ENCODE peak calls at places on chromosomes 16 and 17, in eight cellular contexts. One of them, this sample, is unnamed.
A peak's percentile ranks its signal among the peaks of the same experiment; 100 is the strongest.

GRCh38 chr16:61555718-61556441 is 480.4 kb downstream of the CDH8 start:
- DNase-seq in fibroblast of the aortic adventitia: no peak
- DNase-seq in activated effector memory CD4-positive, alpha-beta T cell treated with anti-CD3 and anti-CD28 coated beads, Interleukin-2, amount 50 U/mL, for 16 hours: no peak
- DNase-seq in activated naive CD4-positive, alpha-beta T cell treated with anti-CD3 and anti-CD28 coated beads, Interleukin-2, amount 50 U/mL, for 16 hours: no peak
- DNase-seq in HEK293T: no peak
- DNase-seq in M059J: no peak
- DNase-seq in SW 1271: no peak
- DNase-seq in kidney epithelial cell: no peak
- DNase-seq in this sample: no peak

GRCh38 chr16:27700596-27700995 is 150.7 kb downstream of the KATNIP start:
- DNase-seq in fibroblast of the aortic adventitia: no peak
- DNase-seq in activated effector memory CD4-positive, alpha-beta T cell treated with anti-CD3 and anti-CD28 coated beads, Interleukin-2, amount 50 U/mL, for 16 hours: no peak
- DNase-seq in activated naive CD4-positive, alpha-beta T cell treated with anti-CD3 and anti-CD28 coated beads, Interleukin-2, amount 50 U/mL, for 16 hours: no peak
- DNase-seq in HEK293T: no peak
- DNase-seq in M059J: no peak
- DNase-seq in SW 1271: no peak
- DNase-seq in kidney epithelial cell: no peak
- DNase-seq in this sample: no peak

GRCh38 chr16:75380870-75381269 is 52.4 kb downstream of the CFDP1 start:
- DNase-seq in fibroblast of the aortic adventitia: peak; percentile 47
- DNase-seq in activated effector memory CD4-positive, alpha-beta T cell treated with anti-CD3 and anti-CD28 coated beads, Interleukin-2, amount 50 U/mL, for 16 hours: no peak
- DNase-seq in activated naive CD4-positive, alpha-beta T cell treated with anti-CD3 and anti-CD28 coated beads, Interleukin-2, amount 50 U/mL, for 16 hours: no peak
- DNase-seq in HEK293T: no peak
- DNase-seq in M059J: peak; percentile 77
- DNase-seq in SW 1271: no peak
- DNase-seq in kidney epithelial cell: no peak
- DNase-seq in this sample: no peak

GRCh38 chr17:9402590-9403199 is 172.9 kb downstream of the STX8 start:
- DNase-seq in fibroblast of the aortic adventitia: peak; percentile 33
- DNase-seq in activated effector memory CD4-positive, alpha-beta T cell treated with anti-CD3 and anti-CD28 coated beads, Interleukin-2, amount 50 U/mL, for 16 hours: no peak
- DNase-seq in activated naive CD4-positive, alpha-beta T cell treated with anti-CD3 and anti-CD28 coated beads, Interleukin-2, amount 50 U/mL, for 16 hours: peak; percentile 14
- DNase-seq in HEK293T: peak; percentile 56
- DNase-seq in M059J: peak; percentile 28
- DNase-seq in SW 1271: peak; percentile 14
- DNase-seq in kidney epithelial cell: no peak
- DNase-seq in this sample: no peak

GRCh38 chr17:34009946-34010345 is 245.1 kb upstream of the CCL2 start:
- DNase-seq in fibroblast of the aortic adventitia: no peak
- DNase-seq in activated effector memory CD4-positive, alpha-beta T cell treated with anti-CD3 and anti-CD28 coated beads, Interleukin-2, amount 50 U/mL, for 16 hours: no peak
- DNase-seq in activated naive CD4-positive, alpha-beta T cell treated with anti-CD3 and anti-CD28 coated beads, Interleukin-2, amount 50 U/mL, for 16 hours: no peak
- DNase-seq in HEK293T: no peak
- DNase-seq in M059J: peak; percentile 41
- DNase-seq in SW 1271: no peak
- DNase-seq in kidney epithelial cell: no peak
- DNase-seq in this sample: no peak

GRCh38 chr17:31743767-31744166 is 115.3 kb downstream of the COPRS start:
- DNase-seq in fibroblast of the aortic adventitia: peak; percentile 70
- DNase-seq in activated effector memory CD4-positive, alpha-beta T cell treated with anti-CD3 and anti-CD28 coated beads, Interleukin-2, amount 50 U/mL, for 16 hours: no peak
- DNase-seq in activated naive CD4-positive, alpha-beta T cell treated with anti-CD3 and anti-CD28 coated beads, Interleukin-2, amount 50 U/mL, for 16 hours: no peak
- DNase-seq in HEK293T: no peak
- DNase-seq in M059J: peak; percentile 65
- DNase-seq in SW 1271: no peak
- DNase-seq in kidney epithelial cell: no peak
- DNase-seq in this sample: no peak

GRCh38 chr16:1656808-1657617 is 21.1 kb upstream of the JPT2 start:
- DNase-seq in fibroblast of the aortic adventitia: no peak
- DNase-seq in activated effector memory CD4-positive, alpha-beta T cell treated with anti-CD3 and anti-CD28 coated beads, Interleukin-2, amount 50 U/mL, for 16 hours: no peak
- DNase-seq in activated naive CD4-positive, alpha-beta T cell treated with anti-CD3 and anti-CD28 coated beads, Interleukin-2, amount 50 U/mL, for 16 hours: no peak
- DNase-seq in HEK293T: no peak
- DNase-seq in M059J: no peak
- DNase-seq in SW 1271: no peak
- DNase-seq in kidney epithelial cell: no peak
- DNase-seq in this sample: no peak

GRCh38 chr16:4693956-4694663 is 748 bp downstream of the NUDT16L1 start:
- DNase-seq in fibroblast of the aortic adventitia: peak; percentile 46
- DNase-seq in activated effector memory CD4-positive, alpha-beta T cell treated with anti-CD3 and anti-CD28 coated beads, Interleukin-2, amount 50 U/mL, for 16 hours: peak; percentile 84
- DNase-seq in activated naive CD4-positive, alpha-beta T cell treated with anti-CD3 and anti-CD28 coated beads, Interleukin-2, amount 50 U/mL, for 16 hours: peak; percentile 56
- DNase-seq in HEK293T: peak; percentile 46
- DNase-seq in M059J: peak; percentile 36
- DNase-seq in SW 1271: no peak
- DNase-seq in kidney epithelial cell: no peak
- DNase-seq in this sample: no peak

GRCh38 chr17:81388091-81388611 is 7.1 kb upstream of the BAHCC1 start:
- DNase-seq in fibroblast of the aortic adventitia: no peak
- DNase-seq in activated effector memory CD4-positive, alpha-beta T cell treated with anti-CD3 and anti-CD28 coated beads, Interleukin-2, amount 50 U/mL, for 16 hours: no peak
- DNase-seq in activated naive CD4-positive, alpha-beta T cell treated with anti-CD3 and anti-CD28 coated beads, Interleukin-2, amount 50 U/mL, for 16 hours: no peak
- DNase-seq in HEK293T: no peak
- DNase-seq in M059J: no peak
- DNase-seq in SW 1271: no peak
- DNase-seq in kidney epithelial cell: no peak
- DNase-seq in this sample: no peak

GRCh38 chr16:23020084-23020483 is 129.2 kb downstream of the USP31 start:
- DNase-seq in fibroblast of the aortic adventitia: no peak
- DNase-seq in activated effector memory CD4-positive, alpha-beta T cell treated with anti-CD3 and anti-CD28 coated beads, Interleukin-2, amount 50 U/mL, for 16 hours: no peak
- DNase-seq in activated naive CD4-positive, alpha-beta T cell treated with anti-CD3 and anti-CD28 coated beads, Interleukin-2, amount 50 U/mL, for 16 hours: no peak
- DNase-seq in HEK293T: no peak
- DNase-seq in M059J: peak; percentile 3
- DNase-seq in SW 1271: no peak
- DNase-seq in kidney epithelial cell: no peak
- DNase-seq in this sample: no peak

GRCh38 chr17:68740555-68741447 is 139.6 kb upstream of the FAM20A start:
- DNase-seq in fibroblast of the aortic adventitia: no peak
- DNase-seq in activated effector memory CD4-positive, alpha-beta T cell treated with anti-CD3 and anti-CD28 coated beads, Interleukin-2, amount 50 U/mL, for 16 hours: no peak
- DNase-seq in activated naive CD4-positive, alpha-beta T cell treated with anti-CD3 and anti-CD28 coated beads, Interleukin-2, amount 50 U/mL, for 16 hours: no peak
- DNase-seq in HEK293T: peak; percentile 51
- DNase-seq in M059J: no peak
- DNase-seq in SW 1271: peak; percentile 3
- DNase-seq in kidney epithelial cell: no peak
- DNase-seq in this sample: no peak

GRCh38 chr17:8080208-8080798 is 7.2 kb downstream of the ALOX12B start:
- DNase-seq in fibroblast of the aortic adventitia: peak; percentile 9
- DNase-seq in activated effector memory CD4-positive, alpha-beta T cell treated with anti-CD3 and anti-CD28 coated beads, Interleukin-2, amount 50 U/mL, for 16 hours: no peak
- DNase-seq in activated naive CD4-positive, alpha-beta T cell treated with anti-CD3 and anti-CD28 coated beads, Interleukin-2, amount 50 U/mL, for 16 hours: no peak
- DNase-seq in HEK293T: no peak
- DNase-seq in M059J: no peak
- DNase-seq in SW 1271: no peak
- DNase-seq in kidney epithelial cell: no peak
- DNase-seq in this sample: no peak

GRCh38 chr17:33049781-33050414 is 58.3 kb downstream of the SPACA3 start:
- DNase-seq in fibroblast of the aortic adventitia: peak; percentile 60
- DNase-seq in activated effector memory CD4-positive, alpha-beta T cell treated with anti-CD3 and anti-CD28 coated beads, Interleukin-2, amount 50 U/mL, for 16 hours: peak; percentile 78
- DNase-seq in activated naive CD4-positive, alpha-beta T cell treated with anti-CD3 and anti-CD28 coated beads, Interleukin-2, amount 50 U/mL, for 16 hours: peak; percentile 22
- DNase-seq in HEK293T: peak; percentile 58
- DNase-seq in M059J: peak; percentile 39
- DNase-seq in SW 1271: peak; percentile 40
- DNase-seq in kidney epithelial cell: no peak
- DNase-seq in this sample: peak; percentile 39

GRCh38 chr17:66627985-66628384 is 206.9 kb upstream of the CACNG5 start:
- DNase-seq in fibroblast of the aortic adventitia: peak; percentile 85
- DNase-seq in activated effector memory CD4-positive, alpha-beta T cell treated with anti-CD3 and anti-CD28 coated beads, Interleukin-2, amount 50 U/mL, for 16 hours: no peak
- DNase-seq in activated naive CD4-positive, alpha-beta T cell treated with anti-CD3 and anti-CD28 coated beads, Interleukin-2, amount 50 U/mL, for 16 hours: no peak
- DNase-seq in HEK293T: no peak
- DNase-seq in M059J: no peak
- DNase-seq in SW 1271: no peak
- DNase-seq in kidney epithelial cell: no peak
- DNase-seq in this sample: no peak

GRCh38 chr17:8602679-8603078 is 27.8 kb downstream of the MYH10 start:
- DNase-seq in fibroblast of the aortic adventitia: no peak
- DNase-seq in activated effector memory CD4-positive, alpha-beta T cell treated with anti-CD3 and anti-CD28 coated beads, Interleukin-2, amount 50 U/mL, for 16 hours: no peak
- DNase-seq in activated naive CD4-positive, alpha-beta T cell treated with anti-CD3 and anti-CD28 coated beads, Interleukin-2, amount 50 U/mL, for 16 hours: no peak
- DNase-seq in HEK293T: no peak
- DNase-seq in M059J: no peak
- DNase-seq in SW 1271: no peak
- DNase-seq in kidney epithelial cell: no peak
- DNase-seq in this sample: no peak

GRCh38 chr17:51238253-51238887 is 21.5 kb downstream of the MBTD1 start:
- DNase-seq in fibroblast of the aortic adventitia: no peak
- DNase-seq in activated effector memory CD4-positive, alpha-beta T cell treated with anti-CD3 and anti-CD28 coated beads, Interleukin-2, amount 50 U/mL, for 16 hours: no peak
- DNase-seq in activated naive CD4-positive, alpha-beta T cell treated with anti-CD3 and anti-CD28 coated beads, Interleukin-2, amount 50 U/mL, for 16 hours: no peak
- DNase-seq in HEK293T: no peak
- DNase-seq in M059J: no peak
- DNase-seq in SW 1271: no peak
- DNase-seq in kidney epithelial cell: no peak
- DNase-seq in this sample: no peak

GRCh38 chr16:1037023-1037933 is 35.3 kb upstream of the SSTR5 start:
- DNase-seq in fibroblast of the aortic adventitia: no peak
- DNase-seq in activated effector memory CD4-positive, alpha-beta T cell treated with anti-CD3 and anti-CD28 coated beads, Interleukin-2, amount 50 U/mL, for 16 hours: no peak
- DNase-seq in activated naive CD4-positive, alpha-beta T cell treated with anti-CD3 and anti-CD28 coated beads, Interleukin-2, amount 50 U/mL, for 16 hours: no peak
- DNase-seq in HEK293T: no peak
- DNase-seq in M059J: peak; percentile 80
- DNase-seq in SW 1271: no peak
- DNase-seq in kidney epithelial cell: peak; percentile 31
- DNase-seq in this sample: no peak

GRCh38 chr16:49280022-49280741 is 1.5 kb downstream of the CBLN1 start:
- DNase-seq in fibroblast of the aortic adventitia: no peak
- DNase-seq in activated effector memory CD4-positive, alpha-beta T cell treated with anti-CD3 and anti-CD28 coated beads, Interleukin-2, amount 50 U/mL, for 16 hours: no peak
- DNase-seq in activated naive CD4-positive, alpha-beta T cell treated with anti-CD3 and anti-CD28 coated beads, Interleukin-2, amount 50 U/mL, for 16 hours: no peak
- DNase-seq in HEK293T: no peak
- DNase-seq in M059J: no peak
- DNase-seq in SW 1271: no peak
- DNase-seq in kidney epithelial cell: no peak
- DNase-seq in this sample: no peak

GRCh38 chr16:48184681-48185080 is 28.9 kb upstream of the ABCC12 start:
- DNase-seq in fibroblast of the aortic adventitia: no peak
- DNase-seq in activated effector memory CD4-positive, alpha-beta T cell treated with anti-CD3 and anti-CD28 coated beads, Interleukin-2, amount 50 U/mL, for 16 hours: no peak
- DNase-seq in activated naive CD4-positive, alpha-beta T cell treated with anti-CD3 and anti-CD28 coated beads, Interleukin-2, amount 50 U/mL, for 16 hours: no peak
- DNase-seq in HEK293T: no peak
- DNase-seq in M059J: peak; percentile 21
- DNase-seq in SW 1271: no peak
- DNase-seq in kidney epithelial cell: no peak
- DNase-seq in this sample: no peak

GRCh38 chr16:48291754-48292153 is 44.4 kb upstream of the ABCC11 start:
- DNase-seq in fibroblast of the aortic adventitia: no peak
- DNase-seq in activated effector memory CD4-positive, alpha-beta T cell treated with anti-CD3 and anti-CD28 coated beads, Interleukin-2, amount 50 U/mL, for 16 hours: no peak
- DNase-seq in activated naive CD4-positive, alpha-beta T cell treated with anti-CD3 and anti-CD28 coated beads, Interleukin-2, amount 50 U/mL, for 16 hours: no peak
- DNase-seq in HEK293T: no peak
- DNase-seq in M059J: no peak
- DNase-seq in SW 1271: no peak
- DNase-seq in kidney epithelial cell: no peak
- DNase-seq in this sample: no peak

GRCh38 chr17:732788-733720 is 658 bp downstream of the TLCD3A start:
- DNase-seq in fibroblast of the aortic adventitia: peak; percentile 40
- DNase-seq in activated effector memory CD4-positive, alpha-beta T cell treated with anti-CD3 and anti-CD28 coated beads, Interleukin-2, amount 50 U/mL, for 16 hours: peak; percentile 71
- DNase-seq in activated naive CD4-positive, alpha-beta T cell treated with anti-CD3 and anti-CD28 coated beads, Interleukin-2, amount 50 U/mL, for 16 hours: peak; percentile 42
- DNase-seq in HEK293T: peak; percentile 29
- DNase-seq in M059J: peak; percentile 59
- DNase-seq in SW 1271: no peak
- DNase-seq in kidney epithelial cell: no peak
- DNase-seq in this sample: no peak

GRCh38 chr16:88599092-88599733 is 29.0 kb downstream of the ZC3H18 start:
- DNase-seq in fibroblast of the aortic adventitia: no peak
- DNase-seq in activated effector memory CD4-positive, alpha-beta T cell treated with anti-CD3 and anti-CD28 coated beads, Interleukin-2, amount 50 U/mL, for 16 hours: no peak
- DNase-seq in activated naive CD4-positive, alpha-beta T cell treated with anti-CD3 and anti-CD28 coated beads, Interleukin-2, amount 50 U/mL, for 16 hours: no peak
- DNase-seq in HEK293T: no peak
- DNase-seq in M059J: no peak
- DNase-seq in SW 1271: no peak
- DNase-seq in kidney epithelial cell: no peak
- DNase-seq in this sample: no peak

GRCh38 chr16:58551496-58551895 is 36.2 kb downstream of the SETD6 start:
- DNase-seq in fibroblast of the aortic adventitia: peak; percentile 4
- DNase-seq in activated effector memory CD4-positive, alpha-beta T cell treated with anti-CD3 and anti-CD28 coated beads, Interleukin-2, amount 50 U/mL, for 16 hours: no peak
- DNase-seq in activated naive CD4-positive, alpha-beta T cell treated with anti-CD3 and anti-CD28 coated beads, Interleukin-2, amount 50 U/mL, for 16 hours: no peak
- DNase-seq in HEK293T: no peak
- DNase-seq in M059J: peak; percentile 40
- DNase-seq in SW 1271: no peak
- DNase-seq in kidney epithelial cell: no peak
- DNase-seq in this sample: no peak

GRCh38 chr16:54931041-54931756 is 534 bp downstream of the IRX5 start:
- DNase-seq in fibroblast of the aortic adventitia: peak; percentile 42
- DNase-seq in activated effector memory CD4-positive, alpha-beta T cell treated with anti-CD3 and anti-CD28 coated beads, Interleukin-2, amount 50 U/mL, for 16 hours: peak; percentile 65
- DNase-seq in activated naive CD4-positive, alpha-beta T cell treated with anti-CD3 and anti-CD28 coated beads, Interleukin-2, amount 50 U/mL, for 16 hours: no peak
- DNase-seq in HEK293T: peak; percentile 15
- DNase-seq in M059J: peak; percentile 60
- DNase-seq in SW 1271: peak; percentile 11
- DNase-seq in kidney epithelial cell: no peak
- DNase-seq in this sample: no peak

GRCh38 chr16:85302018-85302847 is 190.0 kb upstream of the CIBAR2 start:
- DNase-seq in fibroblast of the aortic adventitia: no peak
- DNase-seq in activated effector memory CD4-positive, alpha-beta T cell treated with anti-CD3 and anti-CD28 coated beads, Interleukin-2, amount 50 U/mL, for 16 hours: no peak
- DNase-seq in activated naive CD4-positive, alpha-beta T cell treated with anti-CD3 and anti-CD28 coated beads, Interleukin-2, amount 50 U/mL, for 16 hours: no peak
- DNase-seq in HEK293T: no peak
- DNase-seq in M059J: peak; percentile 51
- DNase-seq in SW 1271: no peak
- DNase-seq in kidney epithelial cell: peak; percentile 34
- DNase-seq in this sample: no peak

GRCh38 chr17:43471801-43472200 is 12.0 kb upstream of the DHX8 start:
- DNase-seq in fibroblast of the aortic adventitia: no peak
- DNase-seq in activated effector memory CD4-positive, alpha-beta T cell treated with anti-CD3 and anti-CD28 coated beads, Interleukin-2, amount 50 U/mL, for 16 hours: no peak
- DNase-seq in activated naive CD4-positive, alpha-beta T cell treated with anti-CD3 and anti-CD28 coated beads, Interleukin-2, amount 50 U/mL, for 16 hours: no peak
- DNase-seq in HEK293T: no peak
- DNase-seq in M059J: peak; percentile 36
- DNase-seq in SW 1271: no peak
- DNase-seq in kidney epithelial cell: no peak
- DNase-seq in this sample: no peak

GRCh38 chr17:47119746-47120520 is 69.2 kb downstream of the CDC27 start:
- DNase-seq in fibroblast of the aortic adventitia: peak; percentile 58
- DNase-seq in activated effector memory CD4-positive, alpha-beta T cell treated with anti-CD3 and anti-CD28 coated beads, Interleukin-2, amount 50 U/mL, for 16 hours: no peak
- DNase-seq in activated naive CD4-positive, alpha-beta T cell treated with anti-CD3 and anti-CD28 coated beads, Interleukin-2, amount 50 U/mL, for 16 hours: no peak
- DNase-seq in HEK293T: no peak
- DNase-seq in M059J: peak; percentile 78
- DNase-seq in SW 1271: peak; percentile 20
- DNase-seq in kidney epithelial cell: peak; percentile 57
- DNase-seq in this sample: no peak

GRCh38 chr16:24667244-24667764 is 62.1 kb upstream of the TNRC6A start:
- DNase-seq in fibroblast of the aortic adventitia: no peak
- DNase-seq in activated effector memory CD4-positive, alpha-beta T cell treated with anti-CD3 and anti-CD28 coated beads, Interleukin-2, amount 50 U/mL, for 16 hours: no peak
- DNase-seq in activated naive CD4-positive, alpha-beta T cell treated with anti-CD3 and anti-CD28 coated beads, Interleukin-2, amount 50 U/mL, for 16 hours: no peak
- DNase-seq in HEK293T: no peak
- DNase-seq in M059J: peak; percentile 46
- DNase-seq in SW 1271: no peak
- DNase-seq in kidney epithelial cell: no peak
- DNase-seq in this sample: no peak

GRCh38 chr16:59148312-59148711 is 414.2 kb upstream of the GOT2 start:
- DNase-seq in fibroblast of the aortic adventitia: no peak
- DNase-seq in activated effector memory CD4-positive, alpha-beta T cell treated with anti-CD3 and anti-CD28 coated beads, Interleukin-2, amount 50 U/mL, for 16 hours: no peak
- DNase-seq in activated naive CD4-positive, alpha-beta T cell treated with anti-CD3 and anti-CD28 coated beads, Interleukin-2, amount 50 U/mL, for 16 hours: no peak
- DNase-seq in HEK293T: no peak
- DNase-seq in M059J: no peak
- DNase-seq in SW 1271: no peak
- DNase-seq in kidney epithelial cell: no peak
- DNase-seq in this sample: no peak

GRCh38 chr17:83069931-83070374 is 9.5 kb upstream of the METRNL start:
- DNase-seq in fibroblast of the aortic adventitia: no peak
- DNase-seq in activated effector memory CD4-positive, alpha-beta T cell treated with anti-CD3 and anti-CD28 coated beads, Interleukin-2, amount 50 U/mL, for 16 hours: no peak
- DNase-seq in activated naive CD4-positive, alpha-beta T cell treated with anti-CD3 and anti-CD28 coated beads, Interleukin-2, amount 50 U/mL, for 16 hours: no peak
- DNase-seq in HEK293T: no peak
- DNase-seq in M059J: no peak
- DNase-seq in SW 1271: no peak
- DNase-seq in kidney epithelial cell: no peak
- DNase-seq in this sample: no peak

GRCh38 chr17:21678451-21679081 is 13.8 kb upstream of the KCNJ18 start:
- DNase-seq in fibroblast of the aortic adventitia: no peak
- DNase-seq in activated effector memory CD4-positive, alpha-beta T cell treated with anti-CD3 and anti-CD28 coated beads, Interleukin-2, amount 50 U/mL, for 16 hours: peak; percentile 63
- DNase-seq in activated naive CD4-positive, alpha-beta T cell treated with anti-CD3 and anti-CD28 coated beads, Interleukin-2, amount 50 U/mL, for 16 hours: no peak
- DNase-seq in HEK293T: no peak
- DNase-seq in M059J: no peak
- DNase-seq in SW 1271: no peak
- DNase-seq in kidney epithelial cell: no peak
- DNase-seq in this sample: no peak

GRCh38 chr17:56707312-56708219 is 114.1 kb downstream of the NOG start:
- DNase-seq in fibroblast of the aortic adventitia: no peak
- DNase-seq in activated effector memory CD4-positive, alpha-beta T cell treated with anti-CD3 and anti-CD28 coated beads, Interleukin-2, amount 50 U/mL, for 16 hours: no peak
- DNase-seq in activated naive CD4-positive, alpha-beta T cell treated with anti-CD3 and anti-CD28 coated beads, Interleukin-2, amount 50 U/mL, for 16 hours: no peak
- DNase-seq in HEK293T: no peak
- DNase-seq in M059J: no peak
- DNase-seq in SW 1271: no peak
- DNase-seq in kidney epithelial cell: no peak
- DNase-seq in this sample: no peak